ENCODE peak calls at places on chromosomes 2 and 18, in ten cellular contexts. X is adrenal gland; T is transverse colon; F is IMR-90; N is stomach; W is tibial artery; M is thoracic aorta; J is fibroblast of lung; L is lower lobe of right lung; D is CD8-positive, alpha-beta T cell. C is an unnamed sample. For H3K4me1, the result is how much of the 10 kb centered on the place peaks cover.

GRCh38 chr2:31140151-31140550 is 1.9 kb upstream of the GALNT14 start:
- DNase-seq in T (no peak), X (no peak), M (no peak), L (no peak), D (no peak), W (no peak), N (no peak), J (no peak), F (no peak), C (no peak)

GRCh38 chr18:48296581-48296980 is 112.6 kb downstream of the ZBTB7C start:
- DNase-seq in D (no peak), N (no peak), T (no peak), X (no peak), F (no peak), M (no peak), J (no peak), L (no peak), W (peak), C (peak)

GRCh38 chr2:143688815-143689214 is 559.6 kb downstream of the ARHGAP15 start:
- DNase-seq in X (no peak), F (no peak), N (no peak), J (no peak), L (no peak), D (no peak), M (no peak), W (no peak), T (no peak), C (no peak)

GRCh38 chr2:208643145-208643544 is 236.6 kb downstream of the PTH2R start:
- DNase-seq in J (no peak), D (no peak), W (no peak), T (no peak), M (no peak), F (no peak), L (no peak), X (no peak), N (no peak), C (no peak)

GRCh38 chr2:204625135-204625534 is 79.9 kb downstream of the PARD3B start:
- DNase-seq in X (no peak), N (no peak), W (no peak), D (no peak), T (peak), F (no peak), M (no peak), J (peak), L (no peak), C (no peak)

GRCh38 chr2:163417596-163418337 is 318.0 kb downstream of the FIGN start:
- DNase-seq in N (no peak), L (no peak), M (no peak), T (no peak), F (no peak), D (no peak), X (no peak), J (no peak), W (no peak), C (no peak)

GRCh38 chr2:216242365-216242764 is 129.9 kb downstream of the MARCHF4 start:
- DNase-seq in W (no peak), N (no peak), M (no peak), X (no peak), F (no peak), L (no peak), J (no peak), D (no peak), T (no peak), C (peak)

GRCh38 chr2:2560374-2561015 is 229.4 kb upstream of the MYT1L start:
- DNase-seq in F (no peak), N (no peak), M (no peak), W (peak), J (no peak), X (no peak), T (no peak), D (no peak), L (no peak), C (peak)

GRCh38 chr2:38466849-38467767 is 90.0 kb upstream of the ATL2 start:
- DNase-seq in N (no peak), J (peak), F (peak), D (no peak), T (no peak), M (no peak), X (no peak), L (no peak), W (peak), C (no peak)

GRCh38 chr2:129905664-129906081 is 73.8 kb upstream of the RAB6C start:
- DNase-seq in L (no peak), W (no peak), J (no peak), F (no peak), M (no peak), X (no peak), T (no peak), N (peak), D (no peak), C (peak)

GRCh38 chr18:78293940-78294401 is 685.6 kb upstream of the SALL3 start:
- DNase-seq in M (no peak), J (no peak), F (no peak), D (no peak), W (no peak), N (no peak), T (no peak), X (no peak), L (no peak), C (peak)

GRCh38 chr2:232418056-232418455 is 11.4 kb downstream of the ALPG start:
- DNase-seq in N (no peak), M (no peak), D (no peak), X (no peak), L (peak), J (no peak), F (no peak), T (no peak), W (peak), C (no peak)

GRCh38 chr18:3815991-3816390 is 366.0 kb downstream of the TGIF1 start:
- DNase-seq in D (no peak), J (no peak), M (no peak), X (no peak), F (no peak), T (no peak), N (no peak), L (no peak), W (no peak), C (no peak)

GRCh38 chr2:241320394-241320793 is 4.7 kb downstream of the SEPTIN2 start:
- DNase-seq in X (no peak), N (no peak), M (no peak), J (no peak), D (no peak), T (no peak), W (no peak), F (no peak), L (no peak), C (no peak)
- TF ChIP-seq CTCF in X (no peak), N (no peak), M (no peak), J (no peak), D (no peak), T (no peak), W (no peak), F (no peak), L (no peak), C (no peak)

GRCh38 chr2:75607988-75608683 is 38.4 kb upstream of the MRPL19 start:
- DNase-seq in T (no peak), D (no peak), F (no peak), X (no peak), N (no peak), M (no peak), J (no peak), L (no peak), W (no peak), C (no peak)
- H3K4me1 ChIP-seq in T (under half), D (under half), F (under half), X (under half), N (under half), M (under half), J (under half), L (under half), W (under half), C (under half)

DNA sequence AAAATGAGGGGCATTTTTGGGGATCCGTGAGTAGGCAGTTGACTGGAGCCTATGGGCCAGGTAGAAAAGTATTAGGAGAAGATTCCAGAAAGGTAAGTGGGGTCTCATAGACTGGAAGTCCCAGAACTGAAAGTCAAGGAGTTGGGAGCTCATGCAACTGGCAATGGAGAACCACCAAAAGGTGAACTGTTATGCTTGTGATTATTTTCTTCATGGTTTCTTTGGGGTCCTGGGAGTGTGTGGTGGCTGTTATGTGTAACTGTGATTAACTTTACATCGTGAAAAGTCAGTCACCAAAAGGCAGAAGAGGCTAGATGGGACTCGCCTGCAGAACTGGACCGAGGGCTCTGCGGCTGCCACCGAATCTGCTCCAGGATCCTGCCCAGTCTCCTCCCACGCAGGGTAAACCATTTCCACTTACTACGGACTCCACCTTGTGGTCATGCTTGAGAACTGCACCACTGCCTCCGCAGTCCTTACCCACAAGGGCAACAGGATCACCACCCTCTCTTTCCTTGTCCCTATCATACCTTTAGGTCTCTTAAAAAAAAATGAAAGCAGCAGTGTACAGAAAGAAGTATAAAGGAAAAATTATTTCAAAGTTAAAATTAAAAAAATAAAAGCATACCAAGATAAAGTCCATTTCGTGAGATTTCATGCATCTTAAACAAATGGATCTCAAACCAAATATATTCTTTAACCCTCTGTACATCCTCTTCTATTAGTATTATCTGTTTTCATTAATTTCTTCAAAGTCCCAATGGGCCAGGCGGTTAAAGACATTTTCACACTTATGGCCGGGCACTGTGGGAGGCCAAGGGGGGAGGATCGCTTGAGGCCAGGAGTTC is 15.6 kb upstream of the CEP68 start:
- DNase-seq in T (peak), L (peak), N (peak), J (peak), F (peak), D (peak), X (peak), W (peak), M (peak), C (peak)
- H3K4me3 ChIP-seq in T (no peak), L (peak), N (no peak), J (peak), F (peak), D (no peak), X (no peak), W (peak), M (peak), C (no peak)

GRCh38 chr18:75316826-75317225 is 106.2 kb downstream of the TSHZ1 start:
- DNase-seq in J (no peak), F (no peak), N (no peak), X (no peak), L (no peak), T (no peak), M (no peak), D (no peak), W (no peak), C (no peak)

GRCh38 chr18:75314606-75315005 is 104.0 kb downstream of the TSHZ1 start:
- DNase-seq in D (no peak), L (no peak), W (no peak), T (no peak), M (no peak), F (no peak), X (no peak), N (no peak), J (no peak), C (no peak)

GRCh38 chr18:75317723-75318122 is 107.1 kb downstream of the TSHZ1 start:
- DNase-seq in T (no peak), J (no peak), D (no peak), F (no peak), N (no peak), X (no peak), M (no peak), W (no peak), L (no peak), C (no peak)

GRCh38 chr18:75317300-75317699 is 106.7 kb downstream of the TSHZ1 start:
- DNase-seq in D (no peak), W (no peak), F (no peak), N (no peak), X (no peak), L (no peak), J (no peak), M (no peak), T (no peak), C (no peak)

GRCh38 chr18:75314117-75314516 is 103.5 kb downstream of the TSHZ1 start:
- DNase-seq in L (no peak), J (no peak), D (no peak), T (no peak), W (no peak), N (no peak), F (no peak), M (no peak), X (no peak), C (no peak)
- TF ChIP-seq CTCF in L (no peak), J (no peak), D (no peak), T (no peak), W (no peak), N (no peak), F (peak), M (no peak), X (no peak), C (peak)

GRCh38 chr18:46761054-46761769 is 4.4 kb upstream of the ST8SIA5 start:
- DNase-seq in W (no peak), L (no peak), J (no peak), M (no peak), F (no peak), X (no peak), T (no peak), D (no peak), N (no peak), C (no peak)
- H3K4me1 ChIP-seq in W (under half), L (under half), J (under half), M (under half), F (under half), X (under half), T (under half), D (under half), N (under half), C (under half)

DNA sequence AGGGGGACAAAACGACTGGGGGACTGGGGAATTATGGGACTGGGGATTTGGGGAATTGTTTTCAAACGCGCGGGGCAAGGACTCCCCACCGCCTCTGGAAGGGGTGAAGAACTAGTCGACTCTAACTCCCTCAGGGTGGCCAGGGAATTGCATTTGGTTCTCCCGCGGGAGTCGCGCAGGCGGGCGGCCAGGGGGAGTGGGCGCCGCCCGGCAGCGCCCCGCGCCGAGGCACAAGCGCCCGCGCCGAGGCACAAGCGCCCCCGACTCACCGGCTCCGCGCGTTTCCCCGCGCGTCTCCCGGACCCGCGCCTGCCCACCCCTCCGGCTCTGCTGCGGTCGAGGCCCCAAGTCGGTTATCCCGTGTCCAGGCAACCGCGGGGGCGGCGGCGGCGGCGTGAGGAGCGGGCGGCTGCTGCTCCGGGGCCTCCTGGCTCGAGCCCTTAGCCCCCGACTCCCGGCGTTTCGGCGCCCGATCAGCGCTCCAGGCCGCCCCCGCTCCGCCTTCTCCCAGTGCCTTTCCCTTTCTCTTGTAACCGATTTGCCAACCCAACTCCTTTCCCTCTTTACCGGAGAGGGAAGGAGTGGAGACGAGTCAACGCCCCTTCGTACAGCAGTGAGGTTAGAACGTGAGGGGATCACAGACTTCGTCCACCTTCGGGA is at the start of gene CCDC178:
- DNase-seq in L (no peak), J (peak), D (no peak), X (no peak), W (no peak), N (peak), M (no peak), F (peak), T (peak), C (peak)
- H3K4me3 ChIP-seq in L (peak), J (peak), D (no peak), X (no peak), W (peak), N (peak), M (peak), F (peak), T (peak), C (peak)

GRCh38 chr2:73910873-73911547 is 15.7 kb upstream of the DGUOK start:
- DNase-seq in D (no peak), N (no peak), X (no peak), T (no peak), M (no peak), L (no peak), J (no peak), F (no peak), W (no peak), C (peak)

GRCh38 chr2:73906847-73907505 is 14.2 kb downstream of the ACTG2 start:
- DNase-seq in X (no peak), T (no peak), W (no peak), M (no peak), N (no peak), D (no peak), L (no peak), J (no peak), F (no peak), C (no peak)

GRCh38 chr2:73908689-73909652 is 16.2 kb downstream of the ACTG2 start:
- DNase-seq in L (no peak), N (no peak), W (no peak), J (no peak), X (no peak), D (no peak), T (no peak), F (no peak), M (no peak), C (no peak)

GRCh38 chr2:73904952-73905351 is 12.1 kb downstream of the ACTG2 start:
- DNase-seq in W (no peak), X (no peak), J (no peak), N (no peak), F (no peak), D (no peak), M (no peak), T (no peak), L (no peak), C (no peak)

DNA sequence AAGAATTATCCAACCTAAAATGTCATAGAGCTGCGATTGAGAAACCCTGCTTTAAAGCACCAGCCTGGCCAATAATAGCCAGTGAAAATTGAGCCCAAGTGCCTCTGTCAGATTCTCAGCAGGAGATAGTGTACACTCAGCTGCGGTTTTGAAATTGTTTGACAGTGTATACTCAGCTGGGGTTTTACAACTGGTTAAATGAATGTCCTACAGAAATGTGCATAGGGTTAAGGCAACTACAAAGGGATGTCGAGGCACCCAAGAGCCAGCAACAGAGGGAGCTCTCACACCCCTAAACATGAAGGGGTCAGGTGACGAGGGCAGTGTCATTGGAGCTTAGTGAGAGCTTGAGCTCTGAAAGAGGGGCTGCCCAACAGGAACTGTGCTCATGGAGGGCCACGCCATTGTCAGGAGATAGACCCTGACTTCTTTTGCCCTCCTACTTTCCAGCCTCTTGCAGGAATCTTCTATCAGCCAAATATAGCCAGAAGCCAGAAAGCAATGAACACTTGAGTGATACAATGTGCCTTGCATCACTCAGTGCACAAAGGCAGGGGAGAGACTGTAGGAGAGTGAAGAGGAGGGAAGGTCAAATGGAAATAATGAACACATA is 15.1 kb downstream of the ACTG2 start:
- DNase-seq in L (no peak), F (peak), J (peak), N (no peak), W (no peak), M (no peak), T (peak), D (peak), X (peak), C (peak)
- TF ChIP-seq CTCF in L (peak), F (peak), J (no peak), N (no peak), W (no peak), M (no peak), T (peak), D (peak), X (no peak), C (peak)

DNA sequence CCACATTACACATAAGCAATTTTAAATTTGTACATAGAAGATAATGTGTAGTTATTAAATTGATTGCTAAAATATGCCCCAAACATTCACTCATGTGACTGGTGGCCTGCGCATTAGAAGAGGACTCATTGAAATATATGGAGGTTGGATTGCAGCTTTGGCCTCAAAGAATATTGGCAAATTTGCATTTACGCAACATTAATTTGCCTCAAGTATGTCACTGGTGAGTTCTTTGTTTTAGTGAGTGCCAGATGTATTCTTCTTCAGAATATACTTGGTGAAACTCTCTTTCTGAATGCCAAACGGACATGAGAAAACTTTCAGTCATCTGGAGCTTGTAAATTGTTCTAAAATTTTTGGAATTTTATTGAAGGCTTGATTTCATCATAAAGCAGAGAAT is 5.9 kb upstream of the EFEMP1 start:
- DNase-seq in D (no peak), T (no peak), M (no peak), N (no peak), W (no peak), X (no peak), L (no peak), F (no peak), J (no peak), C (no peak)
- H3K4me1 ChIP-seq in D (under half), T (under half), M (under half), N (under half), W (under half), X (under half), L (under half), F (under half), J (under half), C (under half)

C was measured in endodermal cell.